ENCODE peak calls at places on chromosomes 4 and X, in eight cellular contexts. H, R, V, F, B, U, W and I are unnamed samples.

GRCh38 chr4:136864580-136865185 is 667.6 kb downstream of the PCDH18 start:
- DNase-seq in R (peak; percentile 21), V (peak; percentile 80), F (peak; percentile 78), W (peak; percentile 50), U (no peak), B (peak; percentile 77), H (no peak), I (peak; percentile 89)

GRCh38 chr4:53490161-53490915 is 100.9 kb downstream of the LNX1 start:
- DNase-seq in V (peak; percentile 64), F (no peak), B (no peak), W (no peak), U (no peak), H (no peak), R (no peak), I (no peak)

GRCh38 chrX:13208281-13208935 is 111.4 kb downstream of the ATXN3L start:
- DNase-seq in B (no peak), F (no peak), W (no peak), V (no peak), R (no peak), H (no peak), U (no peak), I (no peak)

GRCh38 chrX:11386001-11386523 is 92.8 kb downstream of the AMELX start:
- DNase-seq in F (no peak), W (peak; percentile 51), B (no peak), R (no peak), U (no peak), V (peak; percentile 68), H (no peak), I (no peak)

GRCh38 chr4:176238157-176238608 is 30.8 kb downstream of the ASB5 start:
- DNase-seq in W (no peak), H (no peak), B (no peak), U (no peak), F (no peak), V (peak; percentile 74), R (peak; percentile 9), I (no peak)

GRCh38 chr4:37434469-37434868 is 189.9 kb downstream of the NWD2 start:
- DNase-seq in W (peak; percentile 33), H (no peak), B (peak; percentile 32), F (no peak), R (no peak), V (peak; percentile 36), U (no peak), I (peak; percentile 40)

GRCh38 chr4:112813790-112814189 is 176.8 kb downstream of the LARP7 start:
- DNase-seq in U (no peak), W (peak; percentile 24), B (no peak), V (peak; percentile 77), R (no peak), H (no peak), F (no peak), I (no peak)

GRCh38 chr4:88791274-88791673 is 93.6 kb upstream of the NAP1L5 start:
- DNase-seq in F (no peak), W (peak; percentile 51), B (peak; percentile 14), H (no peak), V (peak; percentile 63), R (peak; percentile 14), U (no peak), I (peak; percentile 36)

GRCh38 chr4:184343400-184344177 is 125.9 kb upstream of the ENPP6 start:
- DNase-seq in R (peak; percentile 73), W (peak; percentile 76), F (peak; percentile 57), U (peak; percentile 83), V (peak; percentile 89), H (peak; percentile 75), B (peak; percentile 91), I (peak; percentile 95)

GRCh38 chr4:147480891-147481576 is at the start of gene EDNRA:
- DNase-seq in V (peak; percentile 79), R (peak; percentile 56), B (peak; percentile 71), W (no peak), H (peak; percentile 68), U (peak; percentile 60), F (no peak), I (peak; percentile 69)

GRCh38 chrX:155148724-155149537 is 67.3 kb upstream of the VBP1 start:
- DNase-seq in W (no peak), F (peak; percentile 37), U (no peak), B (peak; percentile 34), R (peak; percentile 12), H (no peak), V (peak; percentile 25), I (peak; percentile 65)

GRCh38 chr4:87985097-87985886 is 9.8 kb downstream of the SPP1 start:
- DNase-seq in R (peak; percentile 44), V (peak; percentile 63), W (peak; percentile 52), H (peak; percentile 58), F (peak; percentile 39), B (peak; percentile 86), U (peak; percentile 71), I (peak; percentile 80)

GRCh38 chrX:93420090-93420489 is 253.3 kb downstream of the NAP1L3 start:
- DNase-seq in B (no peak), H (no peak), R (no peak), U (no peak), F (no peak), V (no peak), W (no peak), I (no peak)

GRCh38 chr4:85952518-85952917 is 407.3 kb downstream of the MAPK10 start:
- DNase-seq in W (peak; percentile 36), R (peak; percentile 41), V (peak; percentile 72), U (no peak), H (no peak), B (no peak), F (no peak), I (no peak)

GRCh38 chr4:105969575-105969974 is 74.3 kb downstream of the NPNT start:
- DNase-seq in W (no peak), R (no peak), U (no peak), F (no peak), B (no peak), V (no peak), H (no peak), I (no peak)

GRCh38 chrX:148541461-148541983 is 41.1 kb downstream of the AFF2 start:
- DNase-seq in R (no peak), F (no peak), B (no peak), V (no peak), H (no peak), W (no peak), U (no peak), I (no peak)

GRCh38 chr4:156596026-156596425 is 375.6 kb downstream of the PDGFC start:
- DNase-seq in W (no peak), F (no peak), U (no peak), B (peak; percentile 37), V (no peak), R (no peak), H (no peak), I (no peak)

GRCh38 chr4:184439856-184440592 is 34.3 kb downstream of the IRF2 start:
- DNase-seq in U (no peak), F (no peak), V (no peak), H (no peak), R (no peak), W (no peak), B (no peak), I (no peak)

GRCh38 chrX:105695451-105695850 is 126.9 kb upstream of the NRK start:
- DNase-seq in B (no peak), V (no peak), R (peak; percentile 10), U (no peak), W (peak; percentile 87), H (no peak), F (no peak), I (no peak)

GRCh38 chr4:118823471-118823870 is 12.5 kb downstream of the SEC24D start:
- DNase-seq in V (no peak), B (no peak), W (peak; percentile 85), H (no peak), F (no peak), U (no peak), R (no peak), I (no peak)

GRCh38 chr4:21628916-21629315 is 319.7 kb downstream of the KCNIP4 start:
- DNase-seq in H (no peak), W (no peak), U (no peak), V (no peak), R (no peak), F (no peak), B (no peak), I (no peak)

GRCh38 chr4:173371292-173372192 is 788 bp downstream of the SAP30 start:
- DNase-seq in U (peak; percentile 88), B (peak; percentile 84), R (peak; percentile 69), F (peak; percentile 43), W (peak; percentile 60), H (peak; percentile 86), V (peak; percentile 90), I (peak; percentile 69)

GRCh38 chrX:118420462-118420861 is 74.6 kb downstream of the WDR44 start:
- DNase-seq in R (peak; percentile 4), W (peak; percentile 18), F (no peak), B (no peak), H (no peak), U (no peak), V (peak; percentile 28), I (no peak)

GRCh38 chr4:116005037-116005805 is 891.8 kb upstream of the NDST4 start:
- DNase-seq in H (no peak), F (no peak), U (no peak), B (peak; percentile 18), W (no peak), R (no peak), V (peak; percentile 7), I (no peak)

GRCh38 chrX:13305091-13305490 is 14.8 kb downstream of the ATXN3L start:
- DNase-seq in U (no peak), V (no peak), B (peak; percentile 22), W (no peak), R (no peak), F (no peak), H (no peak), I (no peak)

GRCh38 chrX:20189171-20189570 is 47.5 kb upstream of the EIF1AX start:
- DNase-seq in U (no peak), F (no peak), B (no peak), H (no peak), W (no peak), R (no peak), V (no peak), I (no peak)
- H3K36me3 ChIP-seq in U (no peaks in the 10 kb centered on the region), F (peaks cover 22% of the 10 kb centered on the region), B (no peaks in the 10 kb centered on the region), H (peaks cover 57% of the 10 kb centered on the region), W (no peaks in the 10 kb centered on the region), R (peaks cover 3% of the 10 kb centered on the region), V (peaks cover 12% of the 10 kb centered on the region), I (no peaks in the 10 kb centered on the region)

GRCh38 chrX:82816001-82816400 is 692.1 kb upstream of the POU3F4 start:
- DNase-seq in W (no peak), U (no peak), H (no peak), R (no peak), B (no peak), F (no peak), V (no peak), I (no peak)
- H3K36me3 ChIP-seq in W (no peaks in the 10 kb centered on the region), U (no peaks in the 10 kb centered on the region), H (no peaks in the 10 kb centered on the region), R (no peaks in the 10 kb centered on the region), B (no peaks in the 10 kb centered on the region), F (no peaks in the 10 kb centered on the region), V (no peaks in the 10 kb centered on the region), I (no peaks in the 10 kb centered on the region)

GRCh38 chr4:14404730-14405129 is 597.6 kb upstream of the CPEB2 start:
- DNase-seq in B (no peak), V (no peak), F (no peak), U (no peak), H (no peak), W (no peak), R (no peak), I (no peak)
- H3K36me3 ChIP-seq in B (no peaks in the 10 kb centered on the region), V (no peaks in the 10 kb centered on the region), F (no peaks in the 10 kb centered on the region), U (no peaks in the 10 kb centered on the region), H (no peaks in the 10 kb centered on the region), W (no peaks in the 10 kb centered on the region), R (no peaks in the 10 kb centered on the region), I (no peaks in the 10 kb centered on the region)

DNA sequence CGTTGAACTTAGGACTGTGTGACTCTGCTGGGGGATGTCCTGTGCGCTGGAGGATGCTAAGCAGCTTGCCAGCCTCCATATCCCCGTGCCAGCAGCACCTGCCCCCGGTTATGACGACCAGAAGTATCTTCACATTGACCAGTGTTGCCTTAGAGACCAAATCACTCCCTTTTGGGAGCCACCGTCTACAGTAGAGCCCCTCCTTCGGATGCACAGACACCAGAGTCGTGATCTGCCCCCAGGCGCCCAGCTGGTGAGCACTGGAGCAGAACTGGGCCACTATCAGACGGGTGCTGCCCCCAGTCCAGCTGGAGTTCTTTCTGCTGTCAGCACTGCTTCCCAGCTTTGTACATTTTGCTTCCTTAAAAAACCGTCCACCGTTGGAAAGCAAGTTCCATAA is 30.0 kb upstream of the TADA2B start:
- DNase-seq in V (no peak), W (no peak), R (no peak), F (no peak), B (no peak), H (no peak), U (no peak), I (no peak)
- H3K36me3 ChIP-seq in V (peaks cover 17% of the 10 kb centered on the region), W (peaks cover 41% of the 10 kb centered on the region), R (no peaks in the 10 kb centered on the region), F (peaks cover 96% of the 10 kb centered on the region), B (peaks cover 11% of the 10 kb centered on the region), H (peaks cover 99% of the 10 kb centered on the region), U (peaks cover 8% of the 10 kb centered on the region), I (peaks cover 5% of the 10 kb centered on the region)